ENCODE peak calls at places on chromosomes 3 and 15, in four cellular contexts. I is upper lobe of left lung, F is PC-3, B is tibial nerve. M is an unnamed sample. For H3K36me3 and H3K4me1, the result is how much of the 10 kb centered on the place peaks cover.

GRCh38 chr3:120200836-120201235 is 84.2 kb downstream of the GPR156 start:
- DNase-seq in F (no peak), I (no peak), B (no peak), M (no peak)

GRCh38 chr3:62875103-62876002 is at the start of gene CADPS:
- DNase-seq in I (peak), F (no peak), B (no peak), M (no peak)

GRCh38 chr3:78497025-78497424 is 1270.8 kb downstream of the ROBO1 start:
- DNase-seq in F (no peak), I (no peak), B (no peak), M (no peak)

GRCh38 chr15:44137750-44138149 is 57.3 kb downstream of the FRMD5 start:
- DNase-seq in I (no peak), B (no peak), F (peak), M (no peak)

GRCh38 chr15:50876260-50876988 is 32.1 kb upstream of the AP4E1 start:
- DNase-seq in F (no peak), B (no peak), I (no peak), M (no peak)

GRCh38 chr3:104628185-104628789 is 738.4 kb upstream of the ALCAM start:
- DNase-seq in I (no peak), B (no peak), F (peak), M (no peak)

GRCh38 chr3:71129611-71130515 is 453.7 kb downstream of the FOXP1 start:
- DNase-seq in F (peak), I (no peak), B (no peak), M (no peak)

GRCh38 chr15:82554351-82554750 is 14.1 kb upstream of the RPS17 start:
- DNase-seq in B (no peak), I (no peak), F (peak), M (no peak)

GRCh38 chr3:197038604-197039003 is 9.0 kb upstream of the MELTF start:
- DNase-seq in I (no peak), B (no peak), F (peak), M (no peak)

GRCh38 chr3:16181361-16181760 is 6.9 kb downstream of the GALNT15 start:
- DNase-seq in B (peak), F (no peak), I (no peak), M (no peak)

GRCh38 chr3:50167069-50167781 is 12.1 kb downstream of the SEMA3F start:
- DNase-seq in B (no peak), F (peak), I (no peak), M (no peak)

GRCh38 chr3:45225465-45226205 is 452 bp downstream of the TMEM158 start:
- DNase-seq in B (no peak), I (peak), F (peak), M (peak)

GRCh38 chr3:177875786-177876476 is 660.3 kb upstream of the KCNMB2 start:
- DNase-seq in I (no peak), F (no peak), B (no peak), M (no peak)

GRCh38 chr15:68258684-68259083 is 18.9 kb upstream of the FEM1B start:
- DNase-seq in I (no peak), B (peak), F (no peak), M (no peak)

GRCh38 chr3:13844911-13845310 is 35.0 kb downstream of the WNT7A start:
- DNase-seq in F (no peak), B (no peak), I (no peak), M (no peak)

GRCh38 chr3:71944482-71944881 is 159.5 kb upstream of the PROK2 start:
- DNase-seq in I (no peak), B (no peak), F (no peak), M (no peak)

GRCh38 chr3:119627461-119627860 is 29.8 kb downstream of the PLA1A start:
- DNase-seq in B (no peak), F (no peak), I (peak), M (no peak)

GRCh38 chr3:23949784-23950183 is 4.7 kb downstream of the NR1D2 start:
- DNase-seq in F (peak), B (no peak), I (no peak), M (no peak)

GRCh38 chr3:45943207-45943846 is at the start of gene CXCR6:
- DNase-seq in F (peak), B (no peak), I (no peak), M (no peak)

GRCh38 chr3:7977245-7978103 is 524.1 kb upstream of the LMCD1 start:
- DNase-seq in I (no peak), B (no peak), F (no peak), M (peak)

GRCh38 chr3:129492691-129493090 is 35.7 kb upstream of the RHO start:
- DNase-seq in F (no peak), B (no peak), I (no peak), M (no peak)

GRCh38 chr3:134527037-134527436 is 41.2 kb downstream of the CEP63 start:
- DNase-seq in F (no peak), I (peak), B (no peak), M (peak)

GRCh38 chr3:110562621-110563020 is 509.0 kb upstream of the NECTIN3 start:
- DNase-seq in I (no peak), F (peak), B (no peak), M (no peak)

GRCh38 chr3:143237036-143237688 is 117.6 kb downstream of the CHST2 start:
- DNase-seq in I (no peak), F (no peak), B (no peak), M (no peak)

GRCh38 chr3:186594591-186595113 is 18.2 kb upstream of the AHSG start:
- DNase-seq in B (no peak), I (no peak), F (no peak), M (no peak)

GRCh38 chr3:126124148-126124868 is 40.4 kb upstream of the SLC41A3 start:
- DNase-seq in F (no peak), I (no peak), B (no peak), M (no peak)

GRCh38 chr3:14123308-14124222 is 1.1 kb downstream of the CHCHD4 start:
- DNase-seq in B (no peak), F (peak), I (no peak), M (no peak)

GRCh38 chr3:182601597-182601996 is 191.7 kb upstream of the ATP11B start:
- DNase-seq in F (no peak), B (no peak), I (no peak), M (no peak)

GRCh38 chr15:31488437-31489204 is 162.0 kb downstream of the KLF13 start:
- DNase-seq in F (peak), B (peak), I (no peak), M (peak)

GRCh38 chr15:48695088-48695834 is 49.8 kb upstream of the FBN1 start:
- DNase-seq in F (peak), B (no peak), I (no peak), M (no peak)

GRCh38 chr3:36124118-36124796 is 256.0 kb upstream of the STAC start:
- DNase-seq in B (no peak), F (peak), I (no peak), M (peak)

GRCh38 chr3:181383760-181384159 is 328.0 kb upstream of the SOX2 start:
- DNase-seq in I (no peak), B (no peak), F (no peak), M (no peak)

GRCh38 chr3:52200981-52201679 is 3.2 kb downstream of the ALAS1 start:
- DNase-seq in I (no peak), B (no peak), F (no peak), M (no peak)

GRCh38 chr3:24680214-24680967 is 185.7 kb upstream of the THRB start:
- DNase-seq in B (peak), F (peak), I (peak), M (peak)

GRCh38 chr3:60756231-60756630 is 495.0 kb downstream of the FHIT start:
- DNase-seq in B (no peak), I (no peak), F (peak), M (no peak)

DNA sequence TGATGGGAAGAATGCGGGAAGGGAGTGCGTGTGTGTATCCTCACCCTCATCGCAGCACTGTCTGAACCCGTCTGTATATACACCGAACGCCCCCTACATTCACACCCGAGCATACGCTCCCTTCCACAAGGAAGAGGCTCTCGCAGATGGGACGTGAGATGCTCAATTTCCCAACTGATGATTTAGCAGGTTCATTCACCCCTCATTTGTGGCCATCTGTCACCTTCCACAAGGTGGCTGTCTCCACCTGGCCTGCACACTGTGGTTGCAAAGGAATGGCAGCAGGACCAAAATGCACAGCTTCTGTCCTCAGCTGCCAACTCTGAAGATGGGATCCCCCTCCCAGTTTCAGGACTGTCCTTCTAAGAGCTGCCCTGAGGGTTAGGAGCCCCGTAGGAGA is 19.4 kb upstream of the SLC6A1 start:
- DNase-seq in I (no peak), F (no peak), B (no peak), M (no peak)
- H3K36me3 ChIP-seq in I (under half), F (under half), B (under half), M (under half)

DNA sequence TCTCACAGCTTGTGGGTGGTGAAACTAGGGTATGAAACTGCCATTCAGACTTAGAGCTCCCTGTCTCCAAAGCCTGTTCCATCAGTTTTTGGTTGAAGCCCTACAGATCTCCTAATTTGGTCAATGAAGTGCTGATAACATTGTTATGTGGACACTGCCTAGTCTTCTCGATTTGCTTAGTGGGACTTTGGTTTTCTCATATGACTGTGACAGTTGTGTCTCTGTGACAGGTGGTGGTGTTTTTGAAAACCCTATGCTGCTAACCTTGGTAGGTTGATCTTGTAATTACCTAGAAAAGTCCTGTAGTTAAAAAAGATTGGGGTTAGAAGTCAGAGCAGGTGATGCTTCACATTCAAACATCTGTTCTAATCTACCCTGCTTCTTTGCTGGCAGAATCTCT is 9.2 kb downstream of the PPM1L start:
- DNase-seq in I (no peak), F (no peak), B (no peak), M (no peak)
- H3K4me1 ChIP-seq in I (under half), F (under half), B (under half), M (under half)

GRCh38 chr3:95200384-95200783 is 1137.5 kb downstream of the NSUN3 start:
- DNase-seq in B (no peak), I (no peak), F (no peak), M (no peak)
- H3K36me3 ChIP-seq in B (under half), I (under half), F (under half), M (under half)

GRCh38 chr15:73983211-73983727 is 8.8 kb downstream of the STOML1 start:
- DNase-seq in I (peak), B (no peak), F (peak), M (no peak)
- H3K4me1 ChIP-seq in I (half or more), B (under half), F (under half), M (under half)

GRCh38 chr15:90550919-90551318 is 21.2 kb downstream of the CRTC3 start:
- DNase-seq in I (no peak), B (no peak), F (no peak), M (no peak)

GRCh38 chr15:90547545-90547944 is 17.8 kb downstream of the CRTC3 start:
- DNase-seq in F (no peak), I (no peak), B (no peak), M (no peak)

GRCh38 chr15:90552929-90553211 is 23.1 kb downstream of the CRTC3 start:
- DNase-seq in B (no peak), I (no peak), F (no peak), M (no peak)

GRCh38 chr15:90553248-90553745 is 23.6 kb downstream of the CRTC3 start:
- DNase-seq in B (peak), F (no peak), I (no peak), M (no peak)

GRCh38 chr15:90552162-90552928 is 22.6 kb downstream of the CRTC3 start:
- DNase-seq in F (no peak), B (no peak), I (peak), M (no peak)
- H3K36me3 ChIP-seq in F (under half), B (under half), I (under half), M (under half)

GRCh38 chr3:179404307-179404706 is 47.0 kb downstream of the GNB4 start:
- DNase-seq in B (no peak), I (no peak), F (no peak), M (no peak)

GRCh38 chr3:179401561-179401960 is 49.7 kb downstream of the GNB4 start:
- DNase-seq in I (no peak), F (no peak), B (no peak), M (no peak)

DNA sequence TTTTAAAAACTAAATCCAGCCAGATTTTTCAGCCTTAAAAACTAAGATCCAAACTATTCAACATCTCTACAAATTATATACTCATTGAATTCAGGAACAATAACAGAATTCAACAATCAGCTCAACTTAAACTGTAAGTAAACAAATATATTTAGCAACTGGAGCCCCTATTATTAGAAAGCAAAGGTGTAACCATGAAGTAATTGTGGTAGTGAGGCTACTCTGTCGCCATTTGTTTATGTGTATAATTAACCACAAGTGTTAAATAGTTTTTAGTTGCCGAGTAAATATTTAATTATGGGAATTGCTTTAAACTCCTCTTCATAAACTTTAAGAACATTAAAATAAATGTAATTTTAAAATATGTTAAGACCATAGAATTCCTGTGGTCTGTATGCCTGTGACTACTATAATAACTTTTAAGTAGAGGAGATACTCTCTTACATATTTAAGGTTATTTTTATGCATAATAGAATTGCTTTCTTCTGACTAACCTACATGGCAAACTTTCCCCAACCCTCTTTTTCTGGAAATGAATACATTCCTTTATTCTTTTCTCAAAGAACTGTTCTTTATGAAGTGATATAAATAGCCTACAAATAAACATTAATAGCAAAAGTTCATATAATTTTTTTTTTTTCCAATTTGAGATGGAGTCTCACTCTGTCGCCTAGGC is 51.2 kb downstream of the MFN1 start:
- DNase-seq in F (no peak), I (no peak), B (no peak), M (no peak)
- H3K4me1 ChIP-seq in F (under half), I (under half), B (under half), M (under half)

GRCh38 chr3:9386501-9387321 is 10.7 kb upstream of the SETD5 start:
- DNase-seq in F (no peak), B (no peak), I (no peak), M (no peak)

GRCh38 chr3:9387322-9387655 is 10.1 kb upstream of the SETD5 start:
- DNase-seq in B (no peak), I (no peak), F (no peak), M (no peak)

GRCh38 chr3:9390265-9390888 is 7.0 kb upstream of the SETD5 start:
- DNase-seq in I (no peak), F (no peak), B (no peak), M (no peak)

GRCh38 chr3:9388142-9388541 is 9.3 kb upstream of the SETD5 start:
- DNase-seq in F (no peak), B (no peak), I (no peak), M (no peak)

GRCh38 chr3:9388562-9389272 is 8.7 kb upstream of the SETD5 start:
- DNase-seq in F (no peak), I (no peak), B (no peak), M (no peak)
- H3K36me3 ChIP-seq in F (half or more), I (half or more), B (half or more), M (under half)

DNA sequence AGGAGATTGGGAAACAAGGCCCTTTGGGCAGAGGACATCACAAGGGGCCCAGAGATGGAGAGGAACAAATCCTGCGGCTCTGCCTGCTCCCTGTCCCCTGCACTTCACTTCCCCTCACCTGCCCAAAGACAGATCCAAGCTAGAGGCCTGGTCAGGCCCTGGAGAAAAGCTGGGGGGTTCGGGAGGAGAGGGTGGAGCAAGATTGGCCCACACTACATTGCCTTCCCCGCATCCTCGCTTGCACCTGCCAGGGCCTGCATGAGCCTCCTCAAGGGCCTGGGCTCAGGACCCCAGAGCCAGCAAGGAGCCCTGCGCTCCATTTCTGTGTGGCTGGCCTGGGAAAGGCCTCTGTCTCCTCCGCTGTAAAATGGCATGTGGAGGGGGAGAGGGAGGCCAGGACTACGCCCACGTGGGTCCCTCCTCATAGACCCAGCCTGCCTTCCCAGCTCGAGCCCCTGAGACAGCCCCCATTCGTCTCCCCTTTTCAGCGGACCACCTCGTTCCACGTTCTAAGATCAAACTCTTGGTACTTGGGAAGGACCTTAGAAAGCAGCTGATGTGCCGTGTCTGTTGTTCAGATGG is 106.0 kb downstream of the HMG20A start:
- DNase-seq in F (no peak), I (no peak), B (no peak), M (no peak)
- H3K4me1 ChIP-seq in F (under half), I (under half), B (under half), M (under half)

DNA sequence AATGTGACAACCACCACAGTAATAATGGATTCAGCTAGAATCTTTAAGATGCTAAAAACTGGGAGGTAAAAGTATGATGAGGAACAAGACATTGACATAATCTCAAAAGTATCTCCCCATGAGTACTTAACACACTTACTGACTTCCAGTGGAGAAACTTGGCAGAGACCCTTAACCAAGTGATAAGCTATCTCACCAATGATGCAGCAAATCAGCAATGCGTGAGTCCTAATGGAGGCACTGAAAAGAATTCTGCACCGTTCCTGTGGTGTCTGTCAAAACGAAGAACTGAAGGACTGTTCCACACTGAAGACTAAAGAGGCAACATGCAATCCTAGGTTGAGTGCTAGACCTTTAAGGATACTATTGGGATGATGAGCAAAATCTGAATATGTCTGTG is 67.9 kb upstream of the OCA2 start:
- DNase-seq in B (no peak), F (no peak), I (no peak), M (no peak)
- H3K36me3 ChIP-seq in B (half or more), F (under half), I (half or more), M (under half)

GRCh38 chr3:66501483-66502266 is 853 bp upstream of the LRIG1 start:
- DNase-seq in B (no peak), I (peak), F (no peak), M (no peak)

GRCh38 chr3:66500575-66501482 is at the start of gene LRIG1:
- DNase-seq in F (peak), I (peak), B (peak), M (peak)

GRCh38 chr3:66502981-66503380 is 2.2 kb upstream of the LRIG1 start:
- DNase-seq in B (no peak), F (no peak), I (no peak), M (no peak)

GRCh38 chr3:66499881-66500574 is 794 bp downstream of the LRIG1 start:
- DNase-seq in F (no peak), B (peak), I (peak), M (no peak)

DNA sequence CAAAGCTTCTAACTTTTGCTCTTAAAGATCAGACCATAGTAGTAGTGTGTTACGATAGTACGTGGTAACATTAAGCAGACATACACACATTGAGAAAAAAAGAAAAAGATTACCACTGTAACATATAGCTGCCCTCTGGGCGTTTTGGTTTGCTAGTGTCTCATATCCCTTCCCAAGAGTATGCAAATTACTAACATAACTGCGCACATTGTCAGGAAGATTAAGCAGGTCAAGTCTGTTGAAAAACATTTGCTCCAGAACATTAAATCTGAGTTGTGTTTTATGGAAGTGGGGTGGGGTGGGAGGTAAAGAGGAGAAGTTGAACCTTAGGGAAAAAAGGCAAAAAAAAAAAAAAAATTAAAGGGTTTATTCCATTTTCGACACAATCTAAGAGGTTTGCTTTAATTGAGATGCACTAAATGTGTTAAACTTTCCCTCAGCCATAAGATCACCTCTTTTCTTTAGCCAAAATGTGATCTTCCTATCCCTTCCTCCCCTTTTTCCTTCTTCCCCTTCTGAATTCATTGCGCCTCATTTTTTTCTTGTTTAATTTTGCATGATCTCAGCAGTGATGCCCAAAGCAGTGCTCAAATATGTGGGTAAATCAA is 1.5 kb upstream of the LRIG1 start:
- DNase-seq in I (no peak), B (no peak), F (no peak), M (no peak)
- H3K4me1 ChIP-seq in I (under half), B (under half), F (under half), M (under half)

M was measured in Caco-2.